ENCODE peak calls at places on chromosomes 2 and 18, in four cellular contexts. P, R, E and M are unnamed samples.

GRCh38 chr18:58412844-58413666 is 215.8 kb downstream of the ALPK2 start:
- DNase-seq in P (no peak), R (no peak), E (no peak), M (no peak)

GRCh38 chr2:120312861-120313694 is 32.9 kb upstream of the INHBB start:
- DNase-seq in P (peak), R (peak), E (peak), M (peak)

GRCh38 chr2:31889044-31889443 is 121.8 kb downstream of the MEMO1 start:
- DNase-seq in P (no peak), R (no peak), E (no peak), M (no peak)

GRCh38 chr2:207871911-207872310 is 102.2 kb upstream of the FZD5 start:
- DNase-seq in P (no peak), R (no peak), E (no peak), M (no peak)

GRCh38 chr2:71950256-71951066 is 197.2 kb downstream of the CYP26B1 start:
- DNase-seq in P (no peak), R (no peak), E (no peak), M (no peak)

GRCh38 chr2:217930783-217931563 is 71.8 kb downstream of the TNS1 start:
- DNase-seq in P (no peak), R (no peak), E (no peak), M (peak)

GRCh38 chr2:26346454-26347053 is at the start of gene ADGRF3:
- DNase-seq in P (peak), R (peak), E (peak), M (peak)

GRCh38 chr2:202034249-202035088 is 814 bp downstream of the FZD7 start:
- DNase-seq in P (no peak), R (no peak), E (no peak), M (no peak)

GRCh38 chr18:36724591-36725001 is 104.2 kb downstream of the TPGS2 start:
- DNase-seq in P (peak), R (no peak), E (peak), M (no peak)

GRCh38 chr2:72109291-72109690 is 38.4 kb downstream of the CYP26B1 start:
- DNase-seq in P (no peak), R (no peak), E (no peak), M (no peak)

GRCh38 chr2:198374375-198375072 is 570.1 kb downstream of the PLCL1 start:
- DNase-seq in P (peak), R (no peak), E (peak), M (peak)

GRCh38 chr2:102619414-102620319 is at the start of gene SLC9A2:
- DNase-seq in P (no peak), R (no peak), E (no peak), M (no peak)

GRCh38 chr2:19540739-19541503 is 182.5 kb upstream of the OSR1 start:
- DNase-seq in P (no peak), R (no peak), E (peak), M (no peak)

GRCh38 chr2:115161531-115162453 is 719.4 kb downstream of the DPP10 start:
- DNase-seq in P (no peak), R (no peak), E (no peak), M (no peak)

GRCh38 chr2:32262105-32262504 is 2.6 kb downstream of the NLRC4 start:
- DNase-seq in P (no peak), R (no peak), E (no peak), M (no peak)

GRCh38 chr18:76522104-76522503 is 27.1 kb upstream of the ZNF516 start:
- DNase-seq in P (no peak), R (no peak), E (no peak), M (no peak)

GRCh38 chr2:24971300-24971549 is 530 bp downstream of the DNAJC27 start:
- DNase-seq in P (peak), R (no peak), E (no peak), M (no peak)

GRCh38 chr2:20093263-20094141 is 42.1 kb upstream of the LAPTM4A start:
- DNase-seq in P (no peak), R (no peak), E (peak), M (no peak)

GRCh38 chr2:224404766-224405165 is 2.9 kb upstream of the FAM124B start:
- DNase-seq in P (no peak), R (no peak), E (no peak), M (no peak)

GRCh38 chr2:175373001-175373727 is 191.7 kb upstream of the ATP5MC3 start:
- DNase-seq in P (no peak), R (no peak), E (peak), M (no peak)

GRCh38 chr18:66621816-66622576 is 18.1 kb upstream of the CDH19 start:
- DNase-seq in P (no peak), R (no peak), E (no peak), M (no peak)

GRCh38 chr18:80034068-80034851 is at the start of gene RBFA:
- DNase-seq in P (peak), R (peak), E (peak), M (peak)

GRCh38 chr2:99602475-99602874 is 112.7 kb upstream of the REV1 start:
- DNase-seq in P (no peak), R (no peak), E (peak), M (no peak)

GRCh38 chr2:196155597-196155996 is 15.8 kb downstream of the STK17B start:
- DNase-seq in P (no peak), R (no peak), E (no peak), M (no peak)

GRCh38 chr2:221844966-221845365 is 272.9 kb upstream of the EPHA4 start:
- DNase-seq in P (no peak), R (no peak), E (no peak), M (no peak)

GRCh38 chr2:138185827-138186226 is 221.6 kb downstream of the HNMT start:
- DNase-seq in P (no peak), R (no peak), E (no peak), M (no peak)

GRCh38 chr2:84970266-84970955 is 550 bp upstream of the KCMF1 start:
- DNase-seq in P (peak), R (peak), E (peak), M (peak)

GRCh38 chr2:421406-421805 is 133.5 kb upstream of the ALKAL2 start:
- DNase-seq in P (no peak), R (no peak), E (no peak), M (no peak)

GRCh38 chr2:98508690-98509054 is 64.0 kb downstream of the INPP4A start:
- DNase-seq in P (no peak), R (peak), E (peak), M (peak)

GRCh38 chr18:9614401-9615279 is at the start of gene PPP4R1:
- DNase-seq in P (peak), R (peak), E (peak), M (peak)

GRCh38 chr2:197909377-197909776 is 105.0 kb downstream of the PLCL1 start:
- DNase-seq in P (no peak), R (no peak), E (peak), M (no peak)

GRCh38 chr2:41709702-41710599 is 337.9 kb upstream of the PKDCC start:
- DNase-seq in P (no peak), R (no peak), E (no peak), M (no peak)